ENCODE peak calls at places on chromosomes 3 and 15, in eight cellular contexts. B is AG04450; R is astrocyte; A is GM23248; H is caudate nucleus; L is left lung; Y is psoas muscle; E is CD8-positive, alpha-beta T cell. T is an unnamed sample.

GRCh38 chr15:69533504-69533903 is 80.9 kb downstream of the RPLP1 start:
- DNase-seq in B (no peak), R (no peak), A (peak), H (no peak), L (no peak), Y (no peak), E (no peak), T (no peak)

GRCh38 chr3:150150633-150151032 is 179.9 kb upstream of the PFN2 start:
- DNase-seq in B (no peak), R (no peak), A (peak), H (no peak), L (no peak), Y (no peak), E (no peak), T (no peak)

GRCh38 chr15:68183886-68184285 is 21.2 kb downstream of the CALML4 start:
- DNase-seq in B (no peak), R (no peak), A (peak), H (no peak), L (no peak), Y (no peak), E (no peak), T (no peak)

GRCh38 chr15:68235022-68235421 is 5.5 kb upstream of the CLN6 start:
- DNase-seq in B (no peak), R (no peak), A (no peak), H (no peak), L (no peak), Y (no peak), E (no peak), T (no peak)

GRCh38 chr3:15436246-15436645 is 8.8 kb downstream of the EAF1 start:
- DNase-seq in B (no peak), R (no peak), A (no peak), H (no peak), L (no peak), Y (no peak), E (no peak), T (no peak)

GRCh38 chr3:190491533-190492054 is 22.3 kb upstream of the IL1RAP start:
- DNase-seq in B (no peak), R (peak), A (no peak), H (no peak), L (no peak), Y (no peak), E (no peak), T (no peak)

GRCh38 chr3:9884555-9885165 is 4.6 kb upstream of the CIDEC start:
- DNase-seq in B (no peak), R (peak), A (peak), H (no peak), L (no peak), Y (no peak), E (no peak), T (no peak)

GRCh38 chr3:195100903-195101591 is 169.9 kb downstream of the XXYLT1 start:
- DNase-seq in B (no peak), R (no peak), A (peak), H (no peak), L (peak), Y (no peak), E (no peak), T (no peak)

GRCh38 chr3:107633327-107634141 is 110.8 kb downstream of the BBX start:
- DNase-seq in B (no peak), R (no peak), A (no peak), H (no peak), L (no peak), Y (no peak), E (no peak), T (no peak)

GRCh38 chr15:69689133-69689532 is 236.5 kb downstream of the RPLP1 start:
- DNase-seq in B (no peak), R (no peak), A (no peak), H (no peak), L (no peak), Y (no peak), E (no peak), T (no peak)

GRCh38 chr15:82749951-82750830 is 40.5 kb upstream of the AP3B2 start:
- DNase-seq in B (peak), R (peak), A (peak), H (peak), L (peak), Y (peak), E (peak), T (peak)

GRCh38 chr3:62332771-62333381 is 40.5 kb downstream of the FEZF2 start:
- DNase-seq in B (no peak), R (no peak), A (peak), H (no peak), L (no peak), Y (no peak), E (no peak), T (no peak)

GRCh38 chr15:27675571-27675970 is 423.5 kb downstream of the OCA2 start:
- DNase-seq in B (no peak), R (no peak), A (no peak), H (no peak), L (no peak), Y (no peak), E (no peak), T (no peak)

GRCh38 chr15:55799287-55800212 is 56.6 kb upstream of the PRTG start:
- DNase-seq in B (no peak), R (peak), A (peak), H (no peak), L (no peak), Y (no peak), E (no peak), T (no peak)

GRCh38 chr3:62228467-62228866 is 144.9 kb downstream of the FEZF2 start:
- DNase-seq in B (no peak), R (no peak), A (no peak), H (no peak), L (no peak), Y (no peak), E (no peak), T (no peak)

GRCh38 chr3:33792167-33792892 is 6.1 kb upstream of the PDCD6IP start:
- DNase-seq in B (no peak), R (no peak), A (no peak), H (no peak), L (no peak), Y (no peak), E (no peak), T (no peak)

GRCh38 chr15:39625856-39626255 is 45.0 kb downstream of the THBS1 start:
- DNase-seq in B (no peak), R (peak), A (peak), H (no peak), L (no peak), Y (no peak), E (no peak), T (no peak)
- H3K27ac ChIP-seq in B (no peak), R (no peak), A (peak), H (no peak), L (no peak), Y (peak), E (no peak), T (no peak)

GRCh38 chr3:183825380-183826161 is at the start of gene MAP6D1:
- DNase-seq in B (no peak), R (peak), A (peak), H (peak), L (no peak), Y (peak), E (no peak), T (peak)
- H3K27ac ChIP-seq in B (no peak), R (no peak), A (no peak), H (peak), L (no peak), Y (peak), E (peak), T (peak)

GRCh38 chr15:64443016-64443415 is 17.4 kb upstream of the ZNF609 start:
- DNase-seq in B (no peak), R (peak), A (no peak), H (no peak), L (no peak), Y (no peak), E (no peak), T (no peak)
- H3K27ac ChIP-seq in B (peak), R (peak), A (peak), H (no peak), L (peak), Y (no peak), E (no peak), T (no peak)

GRCh38 chr3:146314871-146315270 is 64.0 kb upstream of the PLSCR4 start:
- DNase-seq in B (no peak), R (peak), A (no peak), H (no peak), L (no peak), Y (no peak), E (no peak), T (no peak)
- H3K27ac ChIP-seq in B (no peak), R (no peak), A (peak), H (no peak), L (no peak), Y (no peak), E (no peak), T (no peak)

GRCh38 chr3:172654470-172654869 is 56.4 kb downstream of the NCEH1 start:
- DNase-seq in B (no peak), R (no peak), A (no peak), H (no peak), L (no peak), Y (no peak), E (no peak), T (no peak)
- H3K27ac ChIP-seq in B (no peak), R (no peak), A (no peak), H (no peak), L (no peak), Y (no peak), E (no peak), T (no peak)

GRCh38 chr15:57548325-57548724 is 43.4 kb upstream of the MYZAP start:
- DNase-seq in B (no peak), R (no peak), A (no peak), H (no peak), L (no peak), Y (no peak), E (no peak), T (no peak)
- H3K27ac ChIP-seq in B (no peak), R (no peak), A (no peak), H (no peak), L (no peak), Y (no peak), E (no peak), T (no peak)

GRCh38 chr3:72976182-72976825 is 20.3 kb upstream of the PPP4R2 start:
- DNase-seq in B (no peak), R (no peak), A (peak), H (no peak), L (no peak), Y (no peak), E (no peak), T (no peak)

GRCh38 chr3:72974956-72975355 is 21.7 kb upstream of the PPP4R2 start:
- DNase-seq in B (no peak), R (no peak), A (no peak), H (no peak), L (no peak), Y (no peak), E (no peak), T (no peak)

GRCh38 chr3:72973786-72974185 is 22.8 kb upstream of the PPP4R2 start:
- DNase-seq in B (no peak), R (no peak), A (no peak), H (no peak), L (no peak), Y (no peak), E (no peak), T (no peak)

GRCh38 chr3:72977060-72977459 is 19.6 kb upstream of the PPP4R2 start:
- DNase-seq in B (no peak), R (no peak), A (peak), H (no peak), L (no peak), Y (no peak), E (no peak), T (no peak)

DNA sequence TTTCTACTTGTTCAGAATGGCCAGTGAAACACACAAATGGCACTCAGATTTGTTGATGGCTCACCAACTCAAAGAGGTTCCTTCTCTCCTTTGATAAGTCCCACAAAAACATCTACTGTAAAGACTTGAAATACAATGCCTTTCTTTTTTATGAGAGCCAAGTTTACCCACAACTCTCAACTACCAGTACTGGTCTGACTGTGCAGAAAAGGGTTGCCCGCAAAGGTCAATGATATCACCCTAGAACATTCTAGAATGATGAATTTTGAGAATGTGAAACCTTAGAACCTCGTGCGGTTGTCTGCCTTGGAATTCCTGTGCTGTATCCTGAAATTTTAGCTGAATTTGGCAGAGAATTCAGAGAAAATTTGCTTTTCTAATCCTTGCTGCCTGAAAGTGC is 19.1 kb upstream of the PPP4R2 start:
- DNase-seq in B (no peak), R (no peak), A (peak), H (no peak), L (no peak), Y (no peak), E (no peak), T (no peak)
- H3K27ac ChIP-seq in B (no peak), R (no peak), A (peak), H (no peak), L (no peak), Y (no peak), E (no peak), T (no peak)